ENCODE peak calls at places on chromosomes 13 and 19, in six cellular contexts. One of them, this sample, is unnamed.

GRCh38 chr19:9324584-9324962 is 594 bp downstream of the ZNF559 start:
- DNase-seq in stomach: no peak
- DNase-seq in neural crest cell: no peak
- DNase-seq in stimulated activated CD4-positive, alpha-beta T cell treated with anti-CD3 and anti-CD28 coated beads, Interleukin-4, amount 100 ng/mL, for 4 hours: no peak
- DNase-seq in neuronal stem cell: no peak
- DNase-seq in cardiac muscle cell: no peak
- DNase-seq in this sample: no peak

GRCh38 chr13:98570929-98571372 is 6.0 kb downstream of the STK24 start:
- DNase-seq in stomach: peak; percentile 43
- DNase-seq in neural crest cell: no peak
- DNase-seq in stimulated activated CD4-positive, alpha-beta T cell treated with anti-CD3 and anti-CD28 coated beads, Interleukin-4, amount 100 ng/mL, for 4 hours: no peak
- DNase-seq in neuronal stem cell: no peak
- DNase-seq in cardiac muscle cell: no peak
- DNase-seq in this sample: peak; percentile 43

GRCh38 chr19:33125929-33126388 is 6.0 kb upstream of the WDR88 start:
- DNase-seq in stomach: peak; percentile 54
- DNase-seq in neural crest cell: peak; percentile 41
- DNase-seq in stimulated activated CD4-positive, alpha-beta T cell treated with anti-CD3 and anti-CD28 coated beads, Interleukin-4, amount 100 ng/mL, for 4 hours: peak; percentile 22
- DNase-seq in neuronal stem cell: peak; percentile 54
- DNase-seq in cardiac muscle cell: peak; percentile 69
- DNase-seq in this sample: peak; percentile 51

GRCh38 chr19:13764101-13764807 is at the start of gene MRI1:
- DNase-seq in stomach: peak; percentile 82
- DNase-seq in neural crest cell: peak; percentile 58
- DNase-seq in stimulated activated CD4-positive, alpha-beta T cell treated with anti-CD3 and anti-CD28 coated beads, Interleukin-4, amount 100 ng/mL, for 4 hours: peak; percentile 68
- DNase-seq in neuronal stem cell: peak; percentile 50
- DNase-seq in cardiac muscle cell: peak; percentile 79
- DNase-seq in this sample: peak; percentile 79

GRCh38 chr13:77184455-77184854 is 142.4 kb downstream of the MYCBP2 start:
- DNase-seq in stomach: no peak
- DNase-seq in neural crest cell: no peak
- DNase-seq in stimulated activated CD4-positive, alpha-beta T cell treated with anti-CD3 and anti-CD28 coated beads, Interleukin-4, amount 100 ng/mL, for 4 hours: no peak
- DNase-seq in neuronal stem cell: no peak
- DNase-seq in cardiac muscle cell: no peak
- DNase-seq in this sample: no peak

GRCh38 chr19:11018743-11019142 is 57.9 kb downstream of the SMARCA4 start:
- DNase-seq in stomach: no peak
- DNase-seq in neural crest cell: no peak
- DNase-seq in stimulated activated CD4-positive, alpha-beta T cell treated with anti-CD3 and anti-CD28 coated beads, Interleukin-4, amount 100 ng/mL, for 4 hours: no peak
- DNase-seq in neuronal stem cell: no peak
- DNase-seq in cardiac muscle cell: no peak
- DNase-seq in this sample: no peak

GRCh38 chr19:12092065-12092867 is 27.7 kb downstream of the ZNF844 start:
- DNase-seq in stomach: peak; percentile 80
- DNase-seq in neural crest cell: peak; percentile 87
- DNase-seq in stimulated activated CD4-positive, alpha-beta T cell treated with anti-CD3 and anti-CD28 coated beads, Interleukin-4, amount 100 ng/mL, for 4 hours: peak; percentile 63
- DNase-seq in neuronal stem cell: peak; percentile 80
- DNase-seq in cardiac muscle cell: peak; percentile 95
- DNase-seq in this sample: peak; percentile 88

GRCh38 chr19:42143341-42144234 is 11.3 kb upstream of the POU2F2 start:
- DNase-seq in stomach: no peak
- DNase-seq in neural crest cell: peak; percentile 65
- DNase-seq in stimulated activated CD4-positive, alpha-beta T cell treated with anti-CD3 and anti-CD28 coated beads, Interleukin-4, amount 100 ng/mL, for 4 hours: no peak
- DNase-seq in neuronal stem cell: peak; percentile 64
- DNase-seq in cardiac muscle cell: peak; percentile 85
- DNase-seq in this sample: no peak

GRCh38 chr13:101111894-101112293 is 304.4 kb downstream of the NALCN start:
- DNase-seq in stomach: no peak
- DNase-seq in neural crest cell: no peak
- DNase-seq in stimulated activated CD4-positive, alpha-beta T cell treated with anti-CD3 and anti-CD28 coated beads, Interleukin-4, amount 100 ng/mL, for 4 hours: no peak
- DNase-seq in neuronal stem cell: no peak
- DNase-seq in cardiac muscle cell: no peak
- DNase-seq in this sample: no peak

This sample was measured in thyroid gland.